ENCODE peak calls at places on chromosomes 11 and 22, in nine cellular contexts. S is fibroblast of pulmonary artery; A is neuronal stem cell; M is lower leg skin; J is glutamatergic neuron; H is stimulated activated CD4-positive, alpha-beta T cell treated with anti-CD3 and anti-CD28 coated beads, Interleukin-4, amount 100 ng/mL, for 24 hours; U is HFFc6; P is aorta; E is activated CD4-positive, alpha-beta T cell treated with anti-CD3 and anti-CD28 coated beads, Interleukin-2, amount 50 U/mL, for 24 hours. T is an unnamed sample.

GRCh38 chr11:134474942-134475341 is 62.9 kb upstream of the B3GAT1 start:
- DNase-seq in S (no peak), A (no peak), M (no peak), J (no peak), H (no peak), U (no peak), P (no peak), E (no peak), T (no peak)

GRCh38 chr11:61138940-61139339 is 22.3 kb downstream of the VPS37C start:
- DNase-seq in S (peak; percentile 78), A (no peak), M (no peak), J (peak; percentile 36), H (no peak), U (no peak), P (peak; percentile 36), E (no peak), T (no peak)

GRCh38 chr11:87477321-87477720 is 439.6 kb downstream of the TMEM135 start:
- DNase-seq in S (no peak), A (no peak), M (no peak), J (no peak), H (no peak), U (no peak), P (no peak), E (no peak), T (no peak)

GRCh38 chr11:44138286-44138685 is 42.8 kb downstream of the EXT2 start:
- DNase-seq in S (no peak), A (no peak), M (no peak), J (no peak), H (no peak), U (peak; percentile 18), P (no peak), E (no peak), T (no peak)

GRCh38 chr11:66728760-66729385 is at the start of gene SPTBN2:
- DNase-seq in S (no peak), A (no peak), M (no peak), J (peak; percentile 68), H (no peak), U (no peak), P (no peak), E (no peak), T (peak; percentile 44)

GRCh38 chr11:64813826-64814225 is 3.5 kb upstream of the MEN1 start:
- DNase-seq in S (no peak), A (no peak), M (no peak), J (no peak), H (no peak), U (no peak), P (no peak), E (no peak), T (no peak)

GRCh38 chr11:11531127-11531526 is 90.7 kb downstream of the GALNT18 start:
- DNase-seq in S (no peak), A (no peak), M (no peak), J (no peak), H (no peak), U (no peak), P (no peak), E (no peak), T (no peak)

GRCh38 chr22:42304021-42304790 is 33.8 kb upstream of the TCF20 start:
- DNase-seq in S (no peak), A (no peak), M (no peak), J (peak; percentile 65), H (no peak), U (no peak), P (no peak), E (no peak), T (no peak)

GRCh38 chr11:104663190-104664140 is 234.8 kb downstream of the CASP12 start:
- DNase-seq in S (no peak), A (no peak), M (no peak), J (no peak), H (no peak), U (no peak), P (no peak), E (no peak), T (no peak)

GRCh38 chr11:73274722-73275380 is 2.7 kb downstream of the P2RY6 start:
- DNase-seq in S (no peak), A (no peak), M (no peak), J (peak; percentile 13), H (no peak), U (no peak), P (peak; percentile 42), E (no peak), T (no peak)

GRCh38 chr11:25211635-25212251 is 714.9 kb downstream of the LUZP2 start:
- DNase-seq in S (no peak), A (no peak), M (peak; percentile 19), J (no peak), H (no peak), U (no peak), P (no peak), E (no peak), T (no peak)

GRCh38 chr11:62142043-62142375 is 18.2 kb downstream of the INCENP start:
- DNase-seq in S (no peak), A (no peak), M (no peak), J (no peak), H (no peak), U (no peak), P (no peak), E (no peak), T (no peak)

GRCh38 chr11:117814766-117815261 is 9.7 kb downstream of the FXYD2 start:
- DNase-seq in S (peak; percentile 18), A (no peak), M (peak; percentile 70), J (no peak), H (peak; percentile 73), U (no peak), P (peak; percentile 76), E (peak; percentile 63), T (peak; percentile 89)

GRCh38 chr11:34165786-34166557 is 60.5 kb downstream of the NAT10 start:
- DNase-seq in S (no peak), A (no peak), M (no peak), J (no peak), H (no peak), U (no peak), P (no peak), E (no peak), T (no peak)

GRCh38 chr11:126637800-126638175 is 282.3 kb downstream of the ST3GAL4 start:
- DNase-seq in S (peak; percentile 68), A (no peak), M (no peak), J (no peak), H (no peak), U (peak; percentile 87), P (no peak), E (no peak), T (no peak)

GRCh38 chr11:126072821-126073594 is 10.3 kb upstream of the CDON start:
- DNase-seq in S (no peak), A (no peak), M (no peak), J (no peak), H (no peak), U (no peak), P (no peak), E (no peak), T (no peak)

GRCh38 chr22:18033204-18033998 is 9.0 kb upstream of the MICAL3 start:
- DNase-seq in S (peak; percentile 37), A (no peak), M (no peak), J (no peak), H (no peak), U (no peak), P (no peak), E (no peak), T (no peak)

GRCh38 chr22:40180403-40180802 is 2.7 kb downstream of the TNRC6B start:
- DNase-seq in S (no peak), A (no peak), M (no peak), J (no peak), H (no peak), U (no peak), P (no peak), E (no peak), T (no peak)

GRCh38 chr11:110200836-110201235 is 95.6 kb downstream of the RDX start:
- DNase-seq in S (no peak), A (no peak), M (no peak), J (no peak), H (no peak), U (no peak), P (no peak), E (no peak), T (no peak)

GRCh38 chr11:46367244-46367915 is 14.1 kb upstream of the MDK start:
- DNase-seq in S (peak; percentile 57), A (no peak), M (no peak), J (peak; percentile 86), H (peak; percentile 75), U (peak; percentile 24), P (no peak), E (peak; percentile 62), T (no peak)

GRCh38 chr11:78332872-78333271 is 84.7 kb downstream of the GAB2 start:
- DNase-seq in S (no peak), A (no peak), M (no peak), J (no peak), H (no peak), U (no peak), P (no peak), E (no peak), T (no peak)

GRCh38 chr22:50314455-50315288 is 7.2 kb upstream of the PLXNB2 start:
- DNase-seq in S (no peak), A (no peak), M (no peak), J (peak; percentile 21), H (peak; percentile 78), U (no peak), P (peak; percentile 80), E (peak; percentile 62), T (no peak)

GRCh38 chr11:4514196-4514595 is 30.8 kb upstream of the OR52M1 start:
- DNase-seq in S (no peak), A (no peak), M (no peak), J (no peak), H (no peak), U (no peak), P (no peak), E (no peak), T (no peak)

GRCh38 chr22:43392385-43392989 is 19.3 kb upstream of the MPPED1 start:
- DNase-seq in S (no peak), A (no peak), M (no peak), J (no peak), H (no peak), U (no peak), P (no peak), E (no peak), T (no peak)

T was measured in NCI-H187.